ENCODE peak calls at places on chromosomes 11 and 22, in ten cellular contexts. K is mesendoderm; U is heart right ventricle; N is fibroblast of lung; D is lung; L is cardiac muscle cell; O is body of pancreas; V is CD8-positive, alpha-beta T cell; E is GM23338; Q is upper lobe of right lung. R is an unnamed sample.

GRCh38 chr22:22085702-22086500 is 103.3 kb upstream of the TOP3B start:
- DNase-seq in O (no peak), Q (no peak), N (peak; percentile 18), L (no peak), E (no peak), K (no peak), D (no peak), V (no peak), U (no peak), R (no peak)

GRCh38 chr22:48941903-48942625 is 885.6 kb downstream of the BRD1 start:
- DNase-seq in K (no peak), V (no peak), U (no peak), D (peak; percentile 15), L (no peak), Q (peak; percentile 28), E (no peak), O (no peak), N (no peak), R (no peak)

GRCh38 chr11:19498986-19499669 is 213.5 kb upstream of the NAV2 start:
- DNase-seq in Q (no peak), N (peak; percentile 59), K (peak; percentile 14), V (no peak), D (no peak), U (no peak), E (no peak), L (no peak), O (no peak), R (no peak)

GRCh38 chr22:45859231-45860161 is 117.5 kb downstream of the WNT7B start:
- DNase-seq in K (no peak), L (no peak), Q (no peak), E (no peak), V (no peak), D (no peak), U (no peak), O (no peak), N (peak; percentile 65), R (no peak)

GRCh38 chr11:73234403-73235181 is 16.5 kb downstream of the P2RY2 start:
- DNase-seq in V (no peak), D (no peak), Q (peak; percentile 62), E (no peak), L (no peak), U (no peak), K (no peak), N (no peak), O (no peak), R (no peak)

GRCh38 chr11:74025467-74026166 is 16.7 kb upstream of the UCP3 start:
- DNase-seq in E (no peak), Q (no peak), U (no peak), L (no peak), N (peak; percentile 44), O (no peak), K (no peak), D (no peak), V (no peak), R (no peak)

GRCh38 chr11:122104381-122104780 is 11.6 kb downstream of the BLID start:
- DNase-seq in O (no peak), U (no peak), V (no peak), L (no peak), N (no peak), K (no peak), Q (no peak), E (no peak), D (no peak), R (no peak)

GRCh38 chr11:82003671-82004148 is 730.0 kb downstream of the FAM181B start:
- DNase-seq in E (no peak), L (no peak), Q (no peak), N (peak; percentile 25), V (no peak), D (no peak), U (no peak), K (peak; percentile 53), O (peak; percentile 17), R (no peak)

GRCh38 chr11:22635689-22636088 is 10.1 kb upstream of the FANCF start:
- DNase-seq in D (no peak), N (no peak), L (no peak), E (peak; percentile 21), O (no peak), V (no peak), K (peak; percentile 21), U (no peak), Q (no peak), R (no peak)

GRCh38 chr11:66282468-66283455 is 4.8 kb downstream of the CNIH2 start:
- DNase-seq in U (peak; percentile 96), V (peak; percentile 100), E (peak; percentile 99), N (peak; percentile 94), D (peak; percentile 96), K (peak; percentile 99), Q (peak; percentile 99), L (peak; percentile 99), O (peak; percentile 100), R (peak; percentile 100)

GRCh38 chr11:12675951-12676711 is 1.9 kb downstream of the TEAD1 start:
- DNase-seq in L (peak; percentile 44), V (no peak), U (no peak), N (peak; percentile 66), K (peak; percentile 55), O (no peak), Q (no peak), E (no peak), D (no peak), R (peak; percentile 7)

GRCh38 chr11:64867748-64868462 is 10.5 kb downstream of the EHD1 start:
- DNase-seq in N (peak; percentile 54), K (no peak), O (no peak), E (no peak), Q (no peak), L (no peak), U (no peak), D (no peak), V (no peak), R (no peak)

GRCh38 chr22:30116362-30117117 is 36.3 kb downstream of the HORMAD2 start:
- DNase-seq in K (no peak), Q (no peak), L (no peak), E (no peak), N (peak; percentile 81), U (no peak), O (no peak), V (no peak), D (no peak), R (no peak)

GRCh38 chr11:43119275-43119970 is 192.4 kb upstream of the API5 start:
- DNase-seq in U (no peak), E (peak; percentile 12), O (no peak), Q (no peak), K (peak; percentile 89), L (no peak), V (no peak), N (no peak), D (no peak), R (no peak)

GRCh38 chr22:42297778-42298177 is 27.3 kb upstream of the TCF20 start:
- DNase-seq in O (no peak), D (no peak), Q (no peak), N (no peak), K (no peak), V (no peak), E (no peak), L (no peak), U (no peak), R (no peak)
- H3K27me3 ChIP-seq in O (no peaks in the 10 kb centered on the region), D (no peaks in the 10 kb centered on the region), Q (no peaks in the 10 kb centered on the region), N (no peaks in the 10 kb centered on the region), K (no peaks in the 10 kb centered on the region), V (no peaks in the 10 kb centered on the region), E (no peaks in the 10 kb centered on the region), L (no peaks in the 10 kb centered on the region), U (peaks cover 28% of the 10 kb centered on the region), R (no peaks in the 10 kb centered on the region)

GRCh38 chr11:119684361-119685072 is 44.5 kb downstream of the NECTIN1 start:
- DNase-seq in V (no peak), Q (no peak), N (peak; percentile 79), D (no peak), O (peak; percentile 39), L (no peak), E (no peak), K (peak; percentile 91), U (no peak), R (no peak)
- H3K27ac ChIP-seq in V (no peak overlapping the region), Q (no peak overlapping the region), N (peak overlapping the region; percentile 32), D (no peak overlapping the region), O (peak overlapping the region; percentile 48), L (no peak overlapping the region), E (no peak overlapping the region), K (no peak overlapping the region), U (no peak overlapping the region), R (no peak overlapping the region)

GRCh38 chr22:42595434-42595833 is 19.2 kb downstream of the POLDIP3 start:
- DNase-seq in K (no peak), V (no peak), Q (no peak), U (peak; percentile 49), O (no peak), L (peak; percentile 75), D (no peak), E (no peak), N (peak; percentile 29), R (no peak)
- H3K36me3 ChIP-seq in K (peaks cover 35% of the 10 kb centered on the region), V (peaks cover 74% of the 10 kb centered on the region), Q (peaks cover 100% of the 10 kb centered on the region), U (peaks cover 5% of the 10 kb centered on the region), O (peaks cover 11% of the 10 kb centered on the region), L (peaks cover 68% of the 10 kb centered on the region), D (peaks cover 38% of the 10 kb centered on the region), E (peaks cover 62% of the 10 kb centered on the region), N (peaks cover 25% of the 10 kb centered on the region), R (peaks cover 79% of the 10 kb centered on the region)

GRCh38 chr11:44728085-44728410 is 1.3 kb downstream of the TSPAN18 start:
- DNase-seq in U (no peak), D (no peak), V (no peak), O (no peak), N (no peak), L (no peak), E (no peak), K (no peak), Q (no peak), R (no peak)

GRCh38 chr11:44727373-44728084 is 767 bp downstream of the TSPAN18 start:
- DNase-seq in L (peak; percentile 93), Q (peak; percentile 87), U (peak; percentile 87), K (peak; percentile 88), D (peak; percentile 71), N (peak; percentile 71), V (peak; percentile 79), E (peak; percentile 89), O (peak; percentile 76), R (peak; percentile 81)

GRCh38 chr11:44727114-44727372 is 281 bp downstream of the TSPAN18 start:
- DNase-seq in U (no peak), Q (no peak), V (peak; percentile 9), O (no peak), D (no peak), E (no peak), N (no peak), K (peak; percentile 13), L (no peak), R (no peak)

GRCh38 chr11:44725016-44725651 is 1.6 kb upstream of the TSPAN18 start:
- DNase-seq in E (peak; percentile 50), Q (no peak), D (no peak), V (no peak), O (no peak), U (no peak), L (no peak), N (no peak), K (peak; percentile 80), R (no peak)

DNA sequence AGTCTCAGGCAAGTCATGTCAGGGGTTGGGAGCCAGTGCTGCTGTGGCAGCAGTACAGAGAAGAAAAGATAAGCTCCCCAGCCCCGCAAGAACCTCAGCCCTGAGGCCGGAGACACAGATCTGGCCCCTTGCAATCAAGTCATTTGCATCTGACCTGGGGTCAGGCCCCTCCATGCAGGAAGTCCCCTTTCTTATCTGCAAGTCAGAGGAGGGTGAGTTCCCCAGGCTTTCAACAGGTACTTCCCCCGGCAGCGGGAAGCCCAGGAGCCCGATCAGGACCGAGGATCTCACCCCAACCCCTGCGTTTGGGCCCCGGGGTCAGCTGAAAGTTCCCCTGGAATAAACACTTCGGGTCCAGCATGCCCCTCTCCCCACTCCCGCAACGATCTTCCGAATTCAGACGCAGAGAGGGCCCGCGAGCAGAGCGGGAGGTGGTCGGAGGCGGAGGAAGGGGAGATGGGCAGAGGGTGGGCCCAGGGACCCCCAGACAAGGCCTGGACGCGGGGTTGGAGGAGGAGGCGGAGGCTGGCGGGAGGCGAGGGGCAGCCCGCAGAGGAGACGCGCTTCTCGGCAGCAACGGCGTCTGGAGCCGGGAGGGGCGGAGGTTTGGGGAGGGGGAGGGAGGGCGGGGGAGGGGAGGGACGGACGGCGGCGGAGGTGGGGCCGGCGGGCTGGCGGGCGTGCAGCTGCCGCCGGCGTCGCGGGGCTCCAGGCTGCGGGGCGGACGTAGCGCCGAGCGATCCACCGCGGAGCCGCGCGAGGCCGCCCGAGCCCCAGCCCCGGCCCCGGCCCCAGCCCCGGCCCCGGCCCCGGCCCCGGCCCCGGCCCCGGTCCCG is at the start of gene TSPAN18:
- DNase-seq in K (peak; percentile 94), V (peak; percentile 30), E (peak; percentile 78), O (no peak), N (no peak), U (peak; percentile 32), D (no peak), Q (no peak), L (peak; percentile 75), R (peak; percentile 22)
- H3K27me3 ChIP-seq in K (no peaks in the 10 kb centered on the region), V (peaks cover 3% of the 10 kb centered on the region), E (peaks cover 75% of the 10 kb centered on the region), O (peaks cover 7% of the 10 kb centered on the region), N (peaks cover 32% of the 10 kb centered on the region), U (no peaks in the 10 kb centered on the region), D (no peaks in the 10 kb centered on the region), Q (peaks cover 10% of the 10 kb centered on the region), L (no peaks in the 10 kb centered on the region), R (peaks cover 7% of the 10 kb centered on the region)

R was measured in CD8-positive, alpha-beta memory T cell.